ENCODE peak calls at places on chromosomes 12 and 14, in six cellular contexts. C, Z, K, M, A and V are unnamed samples.

GRCh38 chr14:51644215-51644969 is 7.3 kb upstream of the FRMD6 start:
- DNase-seq in A (no peak), Z (no peak), C (no peak), K (no peak), M (no peak), V (no peak)

GRCh38 chr12:15931590-15932053 is 20.5 kb downstream of the DERA start:
- DNase-seq in K (no peak), M (no peak), C (no peak), A (no peak), Z (no peak), V (no peak)

GRCh38 chr12:98002887-98003493 is 512.4 kb upstream of the TMPO start:
- DNase-seq in M (no peak), A (no peak), Z (no peak), C (peak), K (peak), V (peak)

GRCh38 chr14:99581371-99581770 is 22.6 kb downstream of the CCDC85C start:
- DNase-seq in A (no peak), M (no peak), Z (no peak), K (no peak), C (no peak), V (no peak)

GRCh38 chr14:83988274-83988673 is 1541.7 kb upstream of the FLRT2 start:
- DNase-seq in C (no peak), K (no peak), A (no peak), Z (no peak), M (no peak), V (no peak)

GRCh38 chr12:64203036-64203435 is 19.1 kb downstream of the KICS2 start:
- DNase-seq in C (no peak), Z (no peak), K (no peak), M (no peak), A (no peak), V (no peak)

GRCh38 chr14:58663494-58664111 is 25.8 kb downstream of the DACT1 start:
- DNase-seq in Z (no peak), C (no peak), K (peak), M (no peak), A (no peak), V (no peak)

GRCh38 chr12:51351913-51352532 is 5.5 kb upstream of the CELA1 start:
- DNase-seq in Z (peak), C (no peak), A (peak), M (no peak), K (peak), V (no peak)

GRCh38 chr14:33693237-33693636 is 257.6 kb downstream of the EGLN3 start:
- DNase-seq in A (no peak), K (no peak), C (no peak), Z (no peak), M (no peak), V (no peak)

GRCh38 chr12:122090759-122091535 is 12.4 kb downstream of the MLXIP start:
- DNase-seq in A (no peak), Z (no peak), K (no peak), C (no peak), M (no peak), V (no peak)

GRCh38 chr12:129102233-129102632 is 249.0 kb downstream of the GLT1D1 start:
- DNase-seq in A (no peak), M (no peak), C (no peak), K (no peak), Z (no peak), V (no peak)

GRCh38 chr12:130873825-130874224 is 2.0 kb downstream of the RAN start:
- DNase-seq in K (no peak), M (no peak), C (no peak), A (no peak), Z (no peak), V (no peak)

GRCh38 chr14:90815567-90815816 is 738 bp downstream of the TTC7B start:
- DNase-seq in K (no peak), C (no peak), M (no peak), Z (no peak), A (no peak), V (no peak)

GRCh38 chr12:13175499-13175898 is 21.0 kb upstream of the EMP1 start:
- DNase-seq in Z (no peak), M (no peak), A (no peak), K (no peak), C (no peak), V (no peak)

GRCh38 chr14:20387577-20387976 is 25.7 kb downstream of the TEP1 start:
- DNase-seq in M (no peak), A (peak), C (no peak), Z (no peak), K (no peak), V (no peak)